ENCODE peak calls at places on chromosomes 13 and 19, in five cellular contexts. One of them, this sample, is unnamed.

GRCh38 chr13:80217614-80218456 is 123.1 kb downstream of the SPRY2 start:
- DNase-seq in fibroblast of lung: peak
- DNase-seq in GM23248: no peak
- DNase-seq in ovary: no peak
- DNase-seq in heart left ventricle: no peak
- DNase-seq in this sample: peak

GRCh38 chr13:101763191-101763590 is 310.7 kb downstream of the ITGBL1 start:
- DNase-seq in fibroblast of lung: peak
- DNase-seq in GM23248: no peak
- DNase-seq in ovary: no peak
- DNase-seq in heart left ventricle: no peak
- DNase-seq in this sample: no peak

GRCh38 chr19:35167251-35168119 is 12.9 kb downstream of the FXYD5 start:
- DNase-seq in fibroblast of lung: no peak
- DNase-seq in GM23248: no peak
- DNase-seq in ovary: no peak
- DNase-seq in heart left ventricle: no peak
- DNase-seq in this sample: no peak

GRCh38 chr19:14363203-14364097 is 17.8 kb upstream of the ADGRE5 start:
- DNase-seq in fibroblast of lung: peak
- DNase-seq in GM23248: peak
- DNase-seq in ovary: peak
- DNase-seq in heart left ventricle: peak
- DNase-seq in this sample: no peak

GRCh38 chr19:10516671-10517286 is 468 bp downstream of the S1PR5 start:
- DNase-seq in fibroblast of lung: no peak
- DNase-seq in GM23248: peak
- DNase-seq in ovary: no peak
- DNase-seq in heart left ventricle: no peak
- DNase-seq in this sample: no peak

GRCh38 chr13:33945477-33945876 is 127.5 kb downstream of the RFC3 start:
- DNase-seq in fibroblast of lung: peak
- DNase-seq in GM23248: no peak
- DNase-seq in ovary: no peak
- DNase-seq in heart left ventricle: no peak
- DNase-seq in this sample: no peak

GRCh38 chr19:33052352-33052972 is 12.2 kb downstream of the RHPN2 start:
- DNase-seq in fibroblast of lung: peak
- DNase-seq in GM23248: peak
- DNase-seq in ovary: peak
- DNase-seq in heart left ventricle: no peak
- DNase-seq in this sample: no peak

GRCh38 chr13:23271331-23271730 is 90.6 kb downstream of the SGCG start:
- DNase-seq in fibroblast of lung: no peak
- DNase-seq in GM23248: no peak
- DNase-seq in ovary: no peak
- DNase-seq in heart left ventricle: no peak
- DNase-seq in this sample: no peak

GRCh38 chr13:40102854-40103253 is 447.4 kb downstream of the COG6 start:
- DNase-seq in fibroblast of lung: peak
- DNase-seq in GM23248: peak
- DNase-seq in ovary: no peak
- DNase-seq in heart left ventricle: no peak
- DNase-seq in this sample: peak

GRCh38 chr13:112819111-112819510 is 129.3 kb downstream of the ATP11A start:
- DNase-seq in fibroblast of lung: no peak
- DNase-seq in GM23248: no peak
- DNase-seq in ovary: no peak
- DNase-seq in heart left ventricle: no peak
- DNase-seq in this sample: no peak

GRCh38 chr13:99929866-99930265 is 41.7 kb downstream of the ZIC5 start:
- DNase-seq in fibroblast of lung: no peak
- DNase-seq in GM23248: no peak
- DNase-seq in ovary: no peak
- DNase-seq in heart left ventricle: no peak
- DNase-seq in this sample: no peak

GRCh38 chr13:99930925-99931324 is 40.6 kb downstream of the ZIC5 start:
- DNase-seq in fibroblast of lung: no peak
- DNase-seq in GM23248: no peak
- DNase-seq in ovary: no peak
- DNase-seq in heart left ventricle: no peak
- DNase-seq in this sample: no peak

GRCh38 chr13:99935772-99936171 is 35.8 kb downstream of the ZIC5 start:
- DNase-seq in fibroblast of lung: no peak
- DNase-seq in GM23248: no peak
- DNase-seq in ovary: no peak
- DNase-seq in heart left ventricle: no peak
- DNase-seq in this sample: no peak

GRCh38 chr13:99931462-99931861 is 40.1 kb downstream of the ZIC5 start:
- DNase-seq in fibroblast of lung: no peak
- DNase-seq in GM23248: peak
- DNase-seq in ovary: no peak
- DNase-seq in heart left ventricle: no peak
- DNase-seq in this sample: no peak

DNA sequence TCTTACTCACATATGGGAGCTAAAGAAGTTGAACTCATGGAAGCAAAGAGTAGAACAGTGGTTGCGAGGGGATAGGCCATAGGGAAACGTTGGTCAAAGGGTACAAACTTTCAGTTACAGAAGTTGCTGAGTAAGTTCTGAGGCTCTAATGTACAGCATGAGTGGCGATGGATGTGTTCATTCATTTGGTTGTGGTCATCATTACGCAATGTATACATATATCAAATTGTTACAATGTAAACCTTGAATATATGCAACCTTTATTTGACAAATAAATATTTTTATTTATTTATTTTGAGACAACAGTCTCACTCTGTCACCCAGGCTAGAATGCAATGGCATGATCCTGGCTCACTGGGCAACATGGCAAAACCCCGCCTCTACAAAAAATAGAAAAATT is 38.7 kb downstream of the ZIC5 start:
- DNase-seq in fibroblast of lung: no peak
- DNase-seq in GM23248: no peak
- DNase-seq in ovary: no peak
- DNase-seq in heart left ventricle: no peak
- DNase-seq in this sample: no peak
- H3K27ac ChIP-seq in fibroblast of lung: no peak
- H3K27ac ChIP-seq in GM23248: no peak
- H3K27ac ChIP-seq in ovary: no peak
- H3K27ac ChIP-seq in heart left ventricle: no peak
- H3K27ac ChIP-seq in this sample: no peak

DNA sequence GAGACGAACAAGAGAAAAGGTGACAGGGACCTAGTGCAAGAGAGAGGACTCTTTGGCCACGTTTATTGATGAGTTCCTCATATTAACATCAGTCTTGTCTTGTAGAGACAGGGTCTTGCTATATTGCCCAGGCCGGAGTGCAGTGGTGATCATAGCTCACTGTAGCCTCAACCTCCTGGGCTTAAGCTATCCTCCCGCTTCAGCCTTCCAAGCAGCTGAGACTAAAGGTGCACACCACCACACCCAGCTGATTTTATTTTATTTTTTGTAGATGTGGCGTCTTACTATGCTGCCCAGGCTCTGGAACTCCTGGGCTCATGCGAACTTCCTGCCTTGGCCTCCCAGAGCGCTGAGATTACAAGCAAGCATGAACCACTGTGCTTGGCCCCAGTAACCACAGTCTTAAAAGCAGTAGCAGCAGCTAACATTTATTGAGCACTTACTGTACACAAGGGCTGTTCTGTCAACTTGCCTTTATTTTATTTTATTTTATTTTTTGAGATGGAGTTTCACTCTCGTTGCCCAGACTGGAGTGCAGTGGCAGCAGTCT is 1.1 kb upstream of the SH2D3A start:
- DNase-seq in fibroblast of lung: no peak
- DNase-seq in GM23248: no peak
- DNase-seq in ovary: no peak
- DNase-seq in heart left ventricle: no peak
- DNase-seq in this sample: no peak
- H3K4me3 ChIP-seq in fibroblast of lung: no peak
- H3K4me3 ChIP-seq in GM23248: no peak
- H3K4me3 ChIP-seq in ovary: no peak
- H3K4me3 ChIP-seq in heart left ventricle: no peak
- H3K4me3 ChIP-seq in this sample: no peak

DNA sequence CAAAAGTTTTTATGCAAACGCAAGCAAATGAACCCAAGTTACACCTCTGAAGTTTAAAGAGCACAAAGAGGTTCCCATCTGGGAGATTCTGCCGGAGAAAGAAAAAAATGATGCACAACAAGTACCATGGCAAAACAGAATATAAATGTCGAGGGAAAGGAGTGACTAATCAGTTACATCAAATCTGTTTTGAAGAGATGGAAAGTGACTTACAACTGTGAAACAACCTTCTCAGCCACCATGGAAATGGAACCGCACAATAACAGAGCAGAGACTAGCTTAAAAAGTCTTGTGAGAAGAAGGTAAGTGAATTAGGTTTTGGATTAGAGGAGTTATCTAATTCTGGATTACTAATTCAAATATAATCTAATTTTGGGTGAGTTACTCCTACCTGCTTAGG is 2.4 kb downstream of the HSPH1 start:
- DNase-seq in fibroblast of lung: peak
- DNase-seq in GM23248: peak
- DNase-seq in ovary: no peak
- DNase-seq in heart left ventricle: no peak
- DNase-seq in this sample: no peak
- H3K27ac ChIP-seq in fibroblast of lung: no peak
- H3K27ac ChIP-seq in GM23248: peak
- H3K27ac ChIP-seq in ovary: no peak
- H3K27ac ChIP-seq in heart left ventricle: no peak
- H3K27ac ChIP-seq in this sample: no peak

DNA sequence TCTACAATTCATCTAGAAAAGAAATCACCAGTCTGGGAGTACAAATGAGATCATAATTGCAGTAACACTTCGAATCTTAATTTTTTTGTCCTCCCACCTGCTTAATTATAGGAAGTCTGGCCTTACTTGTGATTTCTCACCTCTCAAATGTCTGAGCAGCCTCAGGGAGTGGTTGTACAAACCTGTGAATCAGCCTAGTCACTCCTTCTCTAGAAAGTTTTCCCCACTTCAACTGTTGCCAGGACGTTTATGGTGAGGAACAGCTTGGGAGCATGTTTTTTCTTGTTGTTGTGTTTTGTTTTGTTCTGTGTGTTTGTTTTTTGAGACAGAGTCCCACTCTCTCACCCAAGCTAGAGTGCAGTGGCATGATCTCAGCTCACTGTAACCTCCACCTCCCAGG is 50.3 kb upstream of the CLDN10 start:
- DNase-seq in fibroblast of lung: no peak
- DNase-seq in GM23248: no peak
- DNase-seq in ovary: no peak
- DNase-seq in heart left ventricle: no peak
- DNase-seq in this sample: no peak
- H3K4me3 ChIP-seq in fibroblast of lung: no peak
- H3K4me3 ChIP-seq in GM23248: no peak
- H3K4me3 ChIP-seq in ovary: no peak
- H3K4me3 ChIP-seq in heart left ventricle: no peak
- H3K4me3 ChIP-seq in this sample: no peak

This sample was measured in AG04450.